ENCODE peak calls at places on chromosomes 1 and 21, in six cellular contexts. One of them, this sample, is unnamed.

GRCh38 chr1:51552929-51553807 is 34.1 kb upstream of the EPS15 start:
- DNase-seq in neural progenitor cell: no peak
- DNase-seq in A549: no peak
- DNase-seq in heart right ventricle: no peak
- DNase-seq in CD8-positive, alpha-beta T cell: no peak
- DNase-seq in heart left ventricle: no peak
- DNase-seq in this sample: no peak

GRCh38 chr1:9413143-9413876 is 120.6 kb downstream of the SPSB1 start:
- DNase-seq in heart right ventricle: peak; percentile 59
- DNase-seq in CD8-positive, alpha-beta T cell: peak; percentile 48
- DNase-seq in heart left ventricle: peak; percentile 75
- DNase-seq in A549: peak; percentile 49
- DNase-seq in neural progenitor cell: peak; percentile 55
- DNase-seq in this sample: no peak

GRCh38 chr1:221100196-221100950 is 221.1 kb downstream of the HLX start:
- DNase-seq in neural progenitor cell: no peak
- DNase-seq in heart left ventricle: no peak
- DNase-seq in heart right ventricle: no peak
- DNase-seq in CD8-positive, alpha-beta T cell: no peak
- DNase-seq in A549: peak; percentile 57
- DNase-seq in this sample: no peak

GRCh38 chr21:37130971-37131370 is 57.9 kb downstream of the TTC3 start:
- DNase-seq in heart left ventricle: no peak
- DNase-seq in heart right ventricle: no peak
- DNase-seq in neural progenitor cell: no peak
- DNase-seq in CD8-positive, alpha-beta T cell: no peak
- DNase-seq in A549: no peak
- DNase-seq in this sample: no peak

GRCh38 chr1:172002725-172003345 is 161.5 kb downstream of the DNM3 start:
- DNase-seq in CD8-positive, alpha-beta T cell: peak; percentile 22
- DNase-seq in neural progenitor cell: peak; percentile 59
- DNase-seq in A549: peak; percentile 69
- DNase-seq in heart right ventricle: peak; percentile 9
- DNase-seq in heart left ventricle: no peak
- DNase-seq in this sample: peak; percentile 10

GRCh38 chr21:27818847-27819246 is 852.0 kb upstream of the ADAMTS5 start:
- DNase-seq in CD8-positive, alpha-beta T cell: no peak
- DNase-seq in heart right ventricle: no peak
- DNase-seq in A549: no peak
- DNase-seq in heart left ventricle: no peak
- DNase-seq in neural progenitor cell: no peak
- DNase-seq in this sample: no peak

GRCh38 chr1:238364214-238364892 is 473.6 kb upstream of the ZP4 start:
- DNase-seq in heart right ventricle: no peak
- DNase-seq in CD8-positive, alpha-beta T cell: no peak
- DNase-seq in heart left ventricle: no peak
- DNase-seq in neural progenitor cell: no peak
- DNase-seq in A549: no peak
- DNase-seq in this sample: no peak

GRCh38 chr1:111904478-111905218 is 84.8 kb downstream of the KCND3 start:
- DNase-seq in neural progenitor cell: peak; percentile 85
- DNase-seq in heart right ventricle: peak; percentile 48
- DNase-seq in heart left ventricle: no peak
- DNase-seq in CD8-positive, alpha-beta T cell: no peak
- DNase-seq in A549: no peak
- DNase-seq in this sample: no peak

GRCh38 chr1:93346472-93346991 is 825 bp downstream of the DR1 start:
- DNase-seq in CD8-positive, alpha-beta T cell: peak; percentile 34
- DNase-seq in heart left ventricle: no peak
- DNase-seq in neural progenitor cell: peak; percentile 50
- DNase-seq in heart right ventricle: no peak
- DNase-seq in A549: peak; percentile 32
- DNase-seq in this sample: peak; percentile 42

GRCh38 chr1:23763040-23763577 is 15.1 kb upstream of the PITHD1 start:
- DNase-seq in neural progenitor cell: no peak
- DNase-seq in A549: no peak
- DNase-seq in CD8-positive, alpha-beta T cell: no peak
- DNase-seq in heart right ventricle: no peak
- DNase-seq in heart left ventricle: no peak
- DNase-seq in this sample: no peak

GRCh38 chr1:17535300-17535937 is 4.1 kb upstream of the ARHGEF10L start:
- DNase-seq in CD8-positive, alpha-beta T cell: no peak
- DNase-seq in neural progenitor cell: no peak
- DNase-seq in heart right ventricle: no peak
- DNase-seq in heart left ventricle: no peak
- DNase-seq in A549: no peak
- DNase-seq in this sample: no peak

GRCh38 chr1:234437423-234438171 is 41.4 kb downstream of the TARBP1 start:
- DNase-seq in heart left ventricle: no peak
- DNase-seq in heart right ventricle: peak; percentile 13
- DNase-seq in CD8-positive, alpha-beta T cell: no peak
- DNase-seq in neural progenitor cell: no peak
- DNase-seq in A549: no peak
- DNase-seq in this sample: no peak

GRCh38 chr1:156383023-156383422 is 14.0 kb downstream of the RHBG start:
- DNase-seq in neural progenitor cell: peak; percentile 88
- DNase-seq in heart right ventricle: peak; percentile 51
- DNase-seq in A549: peak; percentile 75
- DNase-seq in heart left ventricle: peak; percentile 72
- DNase-seq in CD8-positive, alpha-beta T cell: peak; percentile 64
- DNase-seq in this sample: peak; percentile 40

GRCh38 chr1:228988655-228989054 is 253.4 kb downstream of the RHOU start:
- DNase-seq in A549: no peak
- DNase-seq in heart right ventricle: no peak
- DNase-seq in heart left ventricle: no peak
- DNase-seq in neural progenitor cell: no peak
- DNase-seq in CD8-positive, alpha-beta T cell: no peak
- DNase-seq in this sample: no peak

GRCh38 chr1:55198044-55198443 is 17.1 kb downstream of the USP24 start:
- DNase-seq in A549: no peak
- DNase-seq in neural progenitor cell: no peak
- DNase-seq in heart left ventricle: no peak
- DNase-seq in CD8-positive, alpha-beta T cell: no peak
- DNase-seq in heart right ventricle: no peak
- DNase-seq in this sample: no peak

GRCh38 chr1:55197106-55197505 is 18.1 kb downstream of the USP24 start:
- DNase-seq in heart right ventricle: no peak
- DNase-seq in CD8-positive, alpha-beta T cell: no peak
- DNase-seq in A549: no peak
- DNase-seq in neural progenitor cell: no peak
- DNase-seq in heart left ventricle: no peak
- DNase-seq in this sample: no peak

GRCh38 chr1:55196433-55197035 is 18.6 kb downstream of the USP24 start:
- DNase-seq in neural progenitor cell: no peak
- DNase-seq in A549: no peak
- DNase-seq in heart left ventricle: no peak
- DNase-seq in CD8-positive, alpha-beta T cell: no peak
- DNase-seq in heart right ventricle: peak; percentile 25
- DNase-seq in this sample: no peak

GRCh38 chr1:55203064-55203463 is 12.1 kb downstream of the USP24 start:
- DNase-seq in heart right ventricle: no peak
- DNase-seq in A549: no peak
- DNase-seq in CD8-positive, alpha-beta T cell: no peak
- DNase-seq in heart left ventricle: no peak
- DNase-seq in neural progenitor cell: no peak
- DNase-seq in this sample: no peak

DNA sequence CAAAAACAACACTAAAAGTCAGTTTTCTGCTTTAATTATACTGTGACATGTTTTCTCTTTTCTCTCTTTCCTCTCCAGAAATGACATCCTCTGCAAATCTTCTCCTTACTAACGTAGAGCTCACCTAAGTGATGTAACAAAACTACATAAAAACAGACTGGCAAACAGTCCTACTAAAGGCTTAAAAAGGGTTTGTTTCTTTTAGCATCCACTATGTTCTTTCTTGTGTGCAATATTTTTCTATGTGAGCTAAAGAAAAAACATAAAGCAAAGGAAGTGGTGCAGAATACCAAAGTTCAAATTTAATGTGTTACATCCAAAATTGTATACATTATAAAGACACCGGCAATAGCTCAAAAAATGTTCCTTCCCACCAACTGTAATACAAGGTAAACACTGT is 14.5 kb downstream of the USP24 start:
- DNase-seq in heart right ventricle: no peak
- DNase-seq in A549: no peak
- DNase-seq in CD8-positive, alpha-beta T cell: no peak
- DNase-seq in neural progenitor cell: no peak
- DNase-seq in heart left ventricle: no peak
- DNase-seq in this sample: peak; percentile 25
- H3K4me1 ChIP-seq in heart right ventricle: peaks cover 54% of the 10 kb centered on the region
- H3K4me1 ChIP-seq in A549: peaks cover 30% of the 10 kb centered on the region
- H3K4me1 ChIP-seq in CD8-positive, alpha-beta T cell: peaks cover 58% of the 10 kb centered on the region
- H3K4me1 ChIP-seq in neural progenitor cell: no peaks in the 10 kb centered on the region
- H3K4me1 ChIP-seq in heart left ventricle: peaks cover 64% of the 10 kb centered on the region
- H3K4me1 ChIP-seq in this sample: peaks cover 76% of the 10 kb centered on the region

DNA sequence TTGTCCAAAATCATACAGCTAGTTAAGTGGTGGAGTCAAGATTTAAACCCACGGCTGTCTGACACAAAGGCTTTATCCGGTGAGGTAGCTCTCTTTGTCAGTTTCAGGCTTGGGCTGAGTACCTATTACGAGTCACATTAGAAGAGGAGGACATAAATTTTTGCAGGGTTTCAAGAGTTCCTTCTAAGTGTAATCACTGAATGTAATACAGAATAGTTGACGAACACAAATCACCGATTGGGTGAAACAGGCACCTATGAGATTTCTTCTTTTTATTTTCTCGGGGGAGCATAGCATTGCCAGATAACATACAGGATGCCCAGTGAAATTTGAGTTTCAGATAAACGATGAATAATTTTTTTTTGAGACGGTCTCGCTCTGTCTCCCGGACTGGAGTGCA is 847 bp downstream of the PSMD4 start:
- DNase-seq in neural progenitor cell: peak; percentile 8
- DNase-seq in A549: no peak
- DNase-seq in heart right ventricle: no peak
- DNase-seq in heart left ventricle: no peak
- DNase-seq in CD8-positive, alpha-beta T cell: no peak
- DNase-seq in this sample: no peak
- H3K27ac ChIP-seq in neural progenitor cell: peak overlapping the region; percentile 20
- H3K27ac ChIP-seq in A549: peak overlapping the region; percentile 93
- H3K27ac ChIP-seq in heart right ventricle: peak overlapping the region; percentile 98
- H3K27ac ChIP-seq in heart left ventricle: peak overlapping the region; percentile 92
- H3K27ac ChIP-seq in CD8-positive, alpha-beta T cell: peak overlapping the region; percentile 53
- H3K27ac ChIP-seq in this sample: peak overlapping the region; percentile 77

DNA sequence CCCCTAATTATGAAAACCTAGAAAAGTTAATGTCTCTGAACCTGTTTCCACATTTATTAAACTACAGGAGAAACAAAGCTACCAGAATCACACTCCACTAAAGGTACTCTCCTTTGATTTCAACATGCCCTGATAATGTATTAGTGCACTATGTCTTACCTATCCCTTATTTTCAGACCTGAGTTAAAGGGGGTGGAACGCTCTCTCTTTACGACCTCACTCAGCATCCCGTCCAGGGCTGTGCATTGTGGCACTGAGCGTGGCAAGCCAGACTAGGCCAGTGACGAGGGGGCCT is 678 bp downstream of the LSM10 start:
- DNase-seq in neural progenitor cell: no peak
- DNase-seq in heart right ventricle: no peak
- DNase-seq in CD8-positive, alpha-beta T cell: no peak
- DNase-seq in A549: no peak
- DNase-seq in heart left ventricle: no peak
- DNase-seq in this sample: peak; percentile 55
- H3K4me3 ChIP-seq in neural progenitor cell: peak overlapping the region; percentile 80
- H3K4me3 ChIP-seq in heart right ventricle: peak overlapping the region; percentile 74
- H3K4me3 ChIP-seq in CD8-positive, alpha-beta T cell: peak overlapping the region; percentile 97
- H3K4me3 ChIP-seq in A549: peak overlapping the region; percentile 67
- H3K4me3 ChIP-seq in heart left ventricle: peak overlapping the region; percentile 99
- H3K4me3 ChIP-seq in this sample: peak overlapping the region; percentile 89

GRCh38 chr1:12482999-12483398 is 135.0 kb downstream of the DHRS3 start:
- DNase-seq in A549: no peak
- DNase-seq in CD8-positive, alpha-beta T cell: no peak
- DNase-seq in heart left ventricle: no peak
- DNase-seq in heart right ventricle: no peak
- DNase-seq in neural progenitor cell: no peak
- DNase-seq in this sample: no peak
- H3K4me1 ChIP-seq in A549: peaks cover 67% of the 10 kb centered on the region
- H3K4me1 ChIP-seq in CD8-positive, alpha-beta T cell: peaks cover 44% of the 10 kb centered on the region
- H3K4me1 ChIP-seq in heart left ventricle: peaks cover 63% of the 10 kb centered on the region
- H3K4me1 ChIP-seq in heart right ventricle: peaks cover 52% of the 10 kb centered on the region
- H3K4me1 ChIP-seq in neural progenitor cell: peaks cover 9% of the 10 kb centered on the region
- H3K4me1 ChIP-seq in this sample: peaks cover 42% of the 10 kb centered on the region

DNA sequence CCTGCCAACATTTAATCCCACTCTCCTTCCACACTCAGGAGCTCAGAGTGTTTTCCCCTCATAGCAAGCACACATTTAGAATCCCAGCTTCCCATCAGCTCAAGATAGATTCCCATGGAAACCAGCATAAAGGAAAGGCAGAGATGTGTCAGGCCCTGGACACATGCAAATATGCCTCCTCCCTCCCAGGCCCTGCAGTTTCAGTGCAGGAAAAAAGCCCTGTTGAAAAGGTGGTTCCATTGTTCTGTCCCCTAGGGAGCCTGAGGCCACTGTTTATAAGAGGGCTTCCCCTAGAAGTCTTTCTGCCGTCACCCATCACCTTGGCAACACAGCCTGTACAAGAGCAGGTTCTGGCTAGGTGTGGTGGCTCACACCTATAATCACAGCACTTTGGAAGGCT is 3.6 kb downstream of the CACNA1S start:
- DNase-seq in neural progenitor cell: peak; percentile 67
- DNase-seq in heart right ventricle: no peak
- DNase-seq in A549: no peak
- DNase-seq in CD8-positive, alpha-beta T cell: no peak
- DNase-seq in heart left ventricle: no peak
- DNase-seq in this sample: peak; percentile 12
- H3K27ac ChIP-seq in neural progenitor cell: no peak overlapping the region
- H3K27ac ChIP-seq in heart right ventricle: no peak overlapping the region
- H3K27ac ChIP-seq in A549: no peak overlapping the region
- H3K27ac ChIP-seq in CD8-positive, alpha-beta T cell: no peak overlapping the region
- H3K27ac ChIP-seq in heart left ventricle: no peak overlapping the region
- H3K27ac ChIP-seq in this sample: no peak overlapping the region